ENCODE peak calls at places on chromosomes 6 and 20, in eight cellular contexts. S, X, J, U, I, G, B and A are unnamed samples.

GRCh38 chr6:53703047-53703446 is 37.5 kb upstream of the KLHL31 start:
- DNase-seq in J (no peak), X (no peak), I (no peak), B (no peak), S (no peak), G (no peak), U (no peak), A (no peak)

GRCh38 chr6:79536615-79536968 is 638 bp downstream of the LCA5 start:
- DNase-seq in U (no peak), X (no peak), G (peak), I (peak), B (peak), S (peak), J (peak), A (no peak)

GRCh38 chr20:33693741-33694645 is 7.8 kb upstream of the E2F1 start:
- DNase-seq in G (no peak), U (no peak), I (no peak), B (peak), X (peak), J (peak), S (no peak), A (no peak)

GRCh38 chr6:108675226-108676160 is 114.8 kb downstream of the FOXO3 start:
- DNase-seq in I (no peak), X (no peak), G (no peak), B (no peak), U (no peak), J (no peak), S (no peak), A (no peak)

GRCh38 chr6:44630125-44631028 is 242.9 kb downstream of the CDC5L start:
- DNase-seq in S (peak), I (no peak), B (peak), X (no peak), U (peak), J (peak), G (peak), A (peak)

GRCh38 chr6:137661601-137662000 is 167.4 kb upstream of the OLIG3 start:
- DNase-seq in J (peak), I (no peak), S (peak), X (no peak), B (no peak), G (peak), U (peak), A (no peak)

GRCh38 chr20:15760217-15760567 is 813.1 kb downstream of the KIF16B start:
- DNase-seq in J (no peak), S (no peak), B (no peak), I (no peak), U (no peak), G (no peak), X (no peak), A (no peak)

GRCh38 chr6:14921170-14921569 is 324.7 kb upstream of the JARID2 start:
- DNase-seq in J (peak), S (peak), B (peak), G (no peak), U (no peak), X (no peak), I (peak), A (no peak)

GRCh38 chr6:116531675-116532570 is 13.6 kb downstream of the TRAPPC3L start:
- DNase-seq in S (peak), U (peak), B (peak), I (peak), J (peak), G (peak), X (no peak), A (peak)

GRCh38 chr6:155328074-155328538 is 13.8 kb upstream of the TFB1M start:
- DNase-seq in G (no peak), X (no peak), J (no peak), S (no peak), B (no peak), I (no peak), U (no peak), A (no peak)

GRCh38 chr6:9116026-9116425 is 680.7 kb upstream of the SLC35B3 start:
- DNase-seq in J (no peak), G (no peak), X (no peak), I (no peak), U (no peak), S (peak), B (no peak), A (no peak)

GRCh38 chr6:89610149-89610642 is 28.4 kb downstream of the LYRM2 start:
- DNase-seq in I (peak), G (peak), S (peak), X (peak), J (peak), B (peak), U (peak), A (no peak)

GRCh38 chr6:106360989-106361430 is 493 bp downstream of the CRYBG1 start:
- DNase-seq in U (no peak), X (peak), S (no peak), I (no peak), B (peak), J (no peak), G (peak), A (no peak)

GRCh38 chr20:57198359-57199072 is 67.9 kb downstream of the BMP7 start:
- DNase-seq in U (no peak), X (peak), S (no peak), B (no peak), I (no peak), G (no peak), J (no peak), A (no peak)

GRCh38 chr6:169101981-169102380 is 151.7 kb downstream of the THBS2 start:
- DNase-seq in G (no peak), B (no peak), S (no peak), X (no peak), I (no peak), U (no peak), J (peak), A (no peak)

GRCh38 chr6:6740595-6740994 is 152.1 kb downstream of the LY86 start:
- DNase-seq in J (no peak), X (no peak), U (no peak), I (no peak), S (no peak), G (no peak), B (no peak), A (no peak)

GRCh38 chr6:157464653-157465535 is 83.9 kb downstream of the ZDHHC14 start:
- DNase-seq in I (no peak), U (no peak), J (no peak), S (no peak), B (peak), X (no peak), G (peak), A (no peak)